ENCODE peak calls at places on chromosomes 4 and X, in six cellular contexts. P is A549, Z is SK-N-SH, L is K562, R is HepG2, U is GM12878. H is an unnamed sample.

GRCh38 chr4:133150643-133151300 is 1.7 kb downstream of the PCDH10 start:
- DNase-seq in P (peak), Z (peak), L (no peak), R (no peak), U (no peak), H (no peak)

GRCh38 chr4:92433272-92433758 is 129.5 kb downstream of the GRID2 start:
- DNase-seq in P (no peak), Z (no peak), L (no peak), R (no peak), U (no peak), H (no peak)

GRCh38 chr4:94419549-94419948 is 32.2 kb upstream of the PDLIM5 start:
- DNase-seq in P (no peak), Z (no peak), L (no peak), R (no peak), U (no peak), H (no peak)

GRCh38 chrX:72526534-72527508 is 45.8 kb downstream of the HDAC8 start:
- DNase-seq in P (no peak), Z (no peak), L (peak), R (no peak), U (no peak), H (peak)

GRCh38 chr4:158865520-158866177 is 96.8 kb downstream of the FNIP2 start:
- DNase-seq in P (no peak), Z (no peak), L (no peak), R (no peak), U (peak), H (no peak)

GRCh38 chr4:61514991-61515390 is 314.9 kb downstream of the ADGRL3 start:
- DNase-seq in P (no peak), Z (no peak), L (no peak), R (no peak), U (no peak), H (no peak)

GRCh38 chr4:186074189-186074588 is 5.2 kb downstream of the TLR3 start:
- DNase-seq in P (no peak), Z (no peak), L (no peak), R (no peak), U (no peak), H (no peak)

GRCh38 chr4:2591189-2591588 is 54.7 kb downstream of the FAM193A start:
- DNase-seq in P (no peak), Z (peak), L (peak), R (no peak), U (no peak), H (peak)

GRCh38 chr4:22237846-22238513 is 277.9 kb downstream of the ADGRA3 start:
- DNase-seq in P (no peak), Z (no peak), L (no peak), R (peak), U (no peak), H (no peak)

GRCh38 chr4:5500165-5500564 is 208.2 kb downstream of the EVC2 start:
- DNase-seq in P (peak), Z (no peak), L (no peak), R (no peak), U (no peak), H (peak)

GRCh38 chr4:53804719-53805118 is 213.4 kb upstream of the LNX1 start:
- DNase-seq in P (peak), Z (no peak), L (peak), R (peak), U (peak), H (no peak)

GRCh38 chr4:151284534-151285245 is 7.7 kb downstream of the PRSS48 start:
- DNase-seq in P (no peak), Z (no peak), L (no peak), R (no peak), U (no peak), H (no peak)

GRCh38 chrX:54413753-54414152 is 26.5 kb upstream of the TSR2 start:
- DNase-seq in P (no peak), Z (no peak), L (no peak), R (peak), U (no peak), H (no peak)

GRCh38 chr4:60683953-60684352 is 516.2 kb upstream of the ADGRL3 start:
- DNase-seq in P (no peak), Z (no peak), L (no peak), R (no peak), U (no peak), H (peak)

GRCh38 chr4:8128096-8128856 is 30.3 kb downstream of the ABLIM2 start:
- DNase-seq in P (no peak), Z (peak), L (no peak), R (peak), U (no peak), H (no peak)

GRCh38 chr4:28238756-28239155 is 1378.1 kb downstream of the STIM2 start:
- DNase-seq in P (no peak), Z (no peak), L (no peak), R (no peak), U (no peak), H (no peak)

GRCh38 chr4:127995776-127996175 is 30.6 kb downstream of the ABHD18 start:
- DNase-seq in P (peak), Z (no peak), L (no peak), R (no peak), U (no peak), H (peak)

GRCh38 chrX:17656035-17656418 is 81.3 kb upstream of the SCML1 start:
- DNase-seq in P (no peak), Z (peak), L (no peak), R (no peak), U (no peak), H (no peak)

GRCh38 chrX:41348551-41348950 is 14.6 kb downstream of the DDX3X start:
- DNase-seq in P (no peak), Z (no peak), L (no peak), R (no peak), U (no peak), H (no peak)

GRCh38 chr4:80173387-80173786 is 23.9 kb upstream of the PRDM8 start:
- DNase-seq in P (no peak), Z (no peak), L (no peak), R (no peak), U (no peak), H (peak)

GRCh38 chr4:138835833-138836521 is 179.6 kb upstream of the NOCT start:
- DNase-seq in P (peak), Z (peak), L (no peak), R (peak), U (no peak), H (peak)

GRCh38 chr4:179586460-179586859 is 2144.2 kb upstream of the AGA start:
- DNase-seq in P (no peak), Z (no peak), L (no peak), R (no peak), U (no peak), H (peak)
- TF ChIP-seq RAD21 in P (no peak), Z (no peak), L (no peak), R (no peak), U (no peak), H (no peak)

GRCh38 chr4:56434599-56435000 is 815 bp downstream of the PPAT start:
- DNase-seq in P (no peak), Z (no peak), L (no peak), R (no peak), U (no peak), H (peak)
- TF ChIP-seq SMC3 in P (no peak), Z (no peak), L (no peak), R (no peak), U (no peak), H (no peak)

DNA sequence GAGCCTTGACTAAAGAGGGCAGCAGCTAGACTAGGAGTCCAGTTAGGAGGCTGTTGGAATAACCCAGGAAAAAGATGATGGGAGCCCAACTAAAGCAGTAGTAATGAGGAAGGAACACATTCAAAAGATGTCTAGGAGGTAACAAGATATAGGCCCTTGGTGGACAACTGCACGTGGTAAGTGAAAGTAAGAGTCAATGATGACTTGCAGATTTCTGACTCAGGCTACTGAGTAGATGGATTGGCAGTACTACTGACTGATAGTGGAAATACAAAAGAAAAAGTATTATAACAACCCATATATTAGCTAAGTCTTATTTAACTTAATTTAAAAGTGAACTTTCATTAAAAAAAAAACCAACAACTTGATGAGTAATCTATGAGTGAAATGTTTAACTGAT is 74.0 kb downstream of the PAK3 start:
- DNase-seq in P (no peak), Z (no peak), L (no peak), R (no peak), U (no peak), H (peak)
- TF ChIP-seq RAD21 in P (no peak), Z (no peak), L (no peak), R (no peak), U (no peak), H (no peak)

GRCh38 chrX:79330022-79330421 is 37.1 kb downstream of the ITM2A start:
- DNase-seq in P (no peak), Z (no peak), L (no peak), R (no peak), U (no peak), H (no peak)
- TF ChIP-seq SMC3 in P (no peak), Z (no peak), L (no peak), R (no peak), U (no peak), H (no peak)

GRCh38 chr4:67549123-67549522 is 3.8 kb upstream of the CENPC start:
- DNase-seq in P (peak), Z (peak), L (no peak), R (peak), U (no peak), H (no peak)
- TF ChIP-seq RAD21 in P (peak), Z (peak), L (peak), R (no peak), U (peak), H (no peak)

DNA sequence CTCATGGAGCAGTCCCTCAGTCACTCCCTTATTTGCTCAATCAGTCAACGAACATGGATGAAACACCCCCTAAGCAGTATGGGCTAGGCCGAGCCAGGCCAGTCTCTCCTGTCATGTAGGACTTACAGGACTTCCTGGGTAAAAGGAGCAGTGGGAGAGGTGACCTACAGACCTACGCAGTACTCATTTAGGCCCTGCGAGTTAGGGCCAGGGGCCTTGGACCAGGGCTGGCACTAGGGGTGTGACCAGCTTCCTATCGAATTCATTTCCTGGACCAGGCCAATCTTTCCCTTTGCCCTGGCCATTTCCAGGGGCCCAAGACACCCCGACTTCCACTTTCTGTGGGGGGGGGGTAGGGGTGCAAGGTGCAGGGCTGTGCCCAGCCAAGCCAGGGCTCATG is 164.2 kb downstream of the EFNB1 start:
- DNase-seq in P (no peak), Z (no peak), L (no peak), R (no peak), U (no peak), H (no peak)
- TF ChIP-seq SMC3 in P (no peak), Z (no peak), L (no peak), R (no peak), U (no peak), H (no peak)

DNA sequence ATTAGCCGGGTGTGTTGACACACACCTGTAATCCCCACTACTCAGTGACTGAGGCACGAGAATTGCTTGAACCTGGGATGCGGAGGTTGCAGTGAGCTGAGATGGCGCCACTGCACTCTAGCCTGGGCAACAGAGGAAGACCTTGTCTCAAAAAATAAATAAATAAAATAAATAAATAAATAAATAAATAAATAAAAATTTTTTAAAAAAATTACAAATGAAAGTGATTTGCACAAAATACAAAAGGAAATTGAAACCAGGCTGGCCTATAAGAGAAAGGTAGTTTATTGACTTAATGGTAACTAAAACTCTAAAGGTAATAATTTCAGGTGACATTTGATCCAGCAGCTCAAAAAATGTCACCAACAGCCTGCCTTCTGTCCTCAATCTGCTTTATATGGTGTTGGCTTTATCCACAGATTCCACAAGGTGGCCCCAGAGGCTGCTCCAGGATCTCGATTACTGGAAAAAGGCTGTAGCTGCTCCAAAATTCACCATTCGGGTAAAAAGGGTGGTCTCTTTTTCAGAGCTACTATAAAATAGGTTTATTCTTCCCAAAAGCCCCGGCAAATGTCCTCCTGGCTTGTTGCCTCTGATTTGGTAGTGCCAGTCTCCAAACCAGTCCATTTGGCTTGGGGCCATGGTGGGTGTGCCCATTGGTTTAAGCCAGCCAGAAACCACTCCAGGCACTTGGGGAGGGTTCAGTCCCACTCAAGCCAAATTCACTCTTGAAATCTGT is 61.4 kb upstream of the TRIM2 start:
- DNase-seq in P (peak), Z (peak), L (peak), R (peak), U (no peak), H (peak)
- TF ChIP-seq RAD21 in P (peak), Z (peak), L (peak), R (peak), U (peak), H (peak)

GRCh38 chrX:109966246-109966645 is 36.7 kb upstream of the TMEM164 start:
- DNase-seq in P (peak), Z (no peak), L (no peak), R (no peak), U (no peak), H (no peak)

GRCh38 chrX:109959356-109959871 is 43.5 kb upstream of the TMEM164 start:
- DNase-seq in P (no peak), Z (no peak), L (peak), R (no peak), U (no peak), H (no peak)

GRCh38 chrX:109967151-109967550 is 35.8 kb upstream of the TMEM164 start:
- DNase-seq in P (no peak), Z (no peak), L (no peak), R (no peak), U (no peak), H (peak)

DNA sequence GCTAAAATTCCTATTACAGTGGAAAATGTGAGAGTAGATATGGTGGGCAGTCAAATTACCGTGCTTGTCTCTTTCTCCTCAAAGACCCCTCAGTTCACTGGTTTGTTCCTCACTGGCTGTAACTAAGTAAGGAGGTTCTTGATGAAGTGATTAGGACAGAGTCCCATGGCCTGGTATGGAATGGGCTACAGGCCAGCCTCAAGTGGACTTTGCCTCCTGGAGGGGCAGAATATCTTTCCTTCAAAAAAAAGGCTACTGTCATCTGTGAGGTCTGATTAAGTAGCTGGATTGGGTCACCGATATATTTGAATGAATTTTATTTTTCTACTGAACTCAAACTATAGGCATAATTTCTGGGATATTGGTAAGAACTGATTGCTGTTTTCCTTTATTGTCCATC is 38.5 kb upstream of the TMEM164 start:
- DNase-seq in P (no peak), Z (no peak), L (no peak), R (no peak), U (no peak), H (no peak)
- TF ChIP-seq SMC3 in P (no peak), Z (no peak), L (no peak), R (no peak), U (no peak), H (no peak)

GRCh38 chr4:118076958-118077766 is 42.9 kb downstream of the NDST3 start:
- DNase-seq in P (peak), Z (peak), L (no peak), R (peak), U (no peak), H (peak)
- TF ChIP-seq RAD21 in P (peak), Z (peak), L (no peak), R (no peak), U (peak), H (peak)

GRCh38 chr4:110005461-110006056 is 92.9 kb downstream of the EGF start:
- DNase-seq in P (peak), Z (peak), L (peak), R (peak), U (peak), H (peak)
- TF ChIP-seq SMC3 in P (peak), Z (peak), L (peak), R (peak), U (peak), H (peak)

H was measured in IMR-90.